ENCODE peak calls at places on chromosome 18, in six cellular contexts. X, S, U, L, O and K are unnamed samples.

GRCh38 chr18:58502628-58503027 is 126.3 kb downstream of the ALPK2 start:
- DNase-seq in X (no peak), O (no peak), S (no peak), U (no peak), L (peak; percentile 92), K (peak; percentile 23)

GRCh38 chr18:49668583-49669290 is 106.9 kb downstream of the LIPG start:
- DNase-seq in U (no peak), L (peak; percentile 21), O (no peak), X (no peak), S (no peak), K (peak; percentile 53)

GRCh38 chr18:27014841-27015240 is 149.3 kb upstream of the AQP4 start:
- DNase-seq in X (no peak), L (no peak), S (no peak), U (no peak), O (no peak), K (no peak)

GRCh38 chr18:79603321-79604204 is 76.0 kb upstream of the CTDP1 start:
- DNase-seq in U (no peak), L (no peak), X (no peak), S (no peak), O (no peak), K (no peak)

GRCh38 chr18:31954349-31954748 is 11.4 kb upstream of the TRAPPC8 start:
- DNase-seq in L (no peak), O (no peak), S (no peak), U (no peak), X (no peak), K (no peak)

GRCh38 chr18:31269508-31270074 is 48.4 kb upstream of the DSG1 start:
- DNase-seq in X (no peak), U (no peak), O (no peak), S (no peak), L (peak; percentile 52), K (no peak)

GRCh38 chr18:68660355-68661183 is 54.3 kb downstream of the TMX3 start:
- DNase-seq in L (peak; percentile 83), X (peak; percentile 43), O (peak; percentile 69), S (peak; percentile 3), U (no peak), K (peak; percentile 70)

GRCh38 chr18:58213445-58213844 is 169.4 kb downstream of the NEDD4L start:
- DNase-seq in S (no peak), X (peak; percentile 88), L (no peak), O (peak; percentile 95), U (no peak), K (no peak)

GRCh38 chr18:9810216-9810804 is 75.5 kb upstream of the TXNDC2 start:
- DNase-seq in S (no peak), O (peak; percentile 25), X (no peak), L (no peak), U (no peak), K (no peak)

GRCh38 chr18:49767111-49768050 is 46.0 kb downstream of the ACAA2 start:
- DNase-seq in U (no peak), X (no peak), S (no peak), O (no peak), L (no peak), K (no peak)

GRCh38 chr18:76771132-76771824 is 51.1 kb upstream of the ZNF236 start:
- DNase-seq in X (no peak), O (no peak), S (no peak), U (no peak), L (no peak), K (no peak)

GRCh38 chr18:8288447-8289213 is 320.6 kb upstream of the RAB12 start:
- DNase-seq in O (no peak), X (no peak), U (no peak), L (peak; percentile 17), S (no peak), K (peak; percentile 7)

GRCh38 chr18:70334728-70335329 is 46.0 kb downstream of the SOCS6 start:
- DNase-seq in O (peak; percentile 12), X (peak; percentile 12), L (no peak), S (no peak), U (no peak), K (no peak)